ENCODE peak calls at places on chromosome 14, in six cellular contexts. One of them, this sample, is unnamed.

GRCh38 chr14:22865424-22866215 is 5.9 kb upstream of the LRP10 start:
- DNase-seq in GM23248: no peak
- DNase-seq in left lung: no peak
- DNase-seq in PC-9: no peak
- DNase-seq in HAP-1: no peak
- DNase-seq in heart left ventricle: no peak
- DNase-seq in this sample: no peak

GRCh38 chr14:53411110-53411509 is 258.0 kb upstream of the DDHD1 start:
- DNase-seq in PC-9: no peak
- DNase-seq in HAP-1: no peak
- DNase-seq in heart left ventricle: no peak
- DNase-seq in left lung: peak; percentile 21
- DNase-seq in GM23248: peak; percentile 84
- DNase-seq in this sample: no peak

GRCh38 chr14:25756880-25757279 is 706.9 kb upstream of the STXBP6 start:
- DNase-seq in left lung: no peak
- DNase-seq in HAP-1: no peak
- DNase-seq in heart left ventricle: no peak
- DNase-seq in PC-9: no peak
- DNase-seq in GM23248: no peak
- DNase-seq in this sample: no peak

GRCh38 chr14:99945732-99946651 is 119.2 kb upstream of the EVL start:
- DNase-seq in heart left ventricle: no peak
- DNase-seq in GM23248: peak; percentile 24
- DNase-seq in left lung: peak; percentile 20
- DNase-seq in HAP-1: no peak
- DNase-seq in PC-9: no peak
- DNase-seq in this sample: no peak

GRCh38 chr14:34536951-34537676 is 2.4 kb downstream of the EAPP start:
- DNase-seq in GM23248: peak; percentile 28
- DNase-seq in HAP-1: no peak
- DNase-seq in left lung: no peak
- DNase-seq in heart left ventricle: no peak
- DNase-seq in PC-9: no peak
- DNase-seq in this sample: no peak

GRCh38 chr14:99201351-99202073 is 70.5 kb downstream of the BCL11B start:
- DNase-seq in PC-9: no peak
- DNase-seq in GM23248: no peak
- DNase-seq in HAP-1: no peak
- DNase-seq in left lung: peak; percentile 57
- DNase-seq in heart left ventricle: no peak
- DNase-seq in this sample: no peak

GRCh38 chr14:59098377-59098776 is 90.1 kb upstream of the DAAM1 start:
- DNase-seq in GM23248: peak; percentile 93
- DNase-seq in PC-9: peak; percentile 40
- DNase-seq in HAP-1: no peak
- DNase-seq in left lung: no peak
- DNase-seq in heart left ventricle: no peak
- DNase-seq in this sample: no peak

GRCh38 chr14:21518725-21519124 is 7.4 kb downstream of the SALL2 start:
- DNase-seq in HAP-1: no peak
- DNase-seq in left lung: no peak
- DNase-seq in GM23248: no peak
- DNase-seq in PC-9: no peak
- DNase-seq in heart left ventricle: no peak
- DNase-seq in this sample: no peak

GRCh38 chr14:98808494-98809407 is 463.2 kb downstream of the BCL11B start:
- DNase-seq in PC-9: no peak
- DNase-seq in GM23248: no peak
- DNase-seq in HAP-1: no peak
- DNase-seq in heart left ventricle: no peak
- DNase-seq in left lung: no peak
- DNase-seq in this sample: peak; percentile 97

GRCh38 chr14:73977896-73978295 is 27.8 kb downstream of the COQ6 start:
- DNase-seq in heart left ventricle: no peak
- DNase-seq in PC-9: no peak
- DNase-seq in GM23248: no peak
- DNase-seq in left lung: no peak
- DNase-seq in HAP-1: no peak
- DNase-seq in this sample: no peak

GRCh38 chr14:36224176-36224575 is 47.7 kb upstream of the PTCSC3 start:
- DNase-seq in left lung: no peak
- DNase-seq in PC-9: no peak
- DNase-seq in heart left ventricle: no peak
- DNase-seq in GM23248: no peak
- DNase-seq in HAP-1: no peak
- DNase-seq in this sample: no peak

GRCh38 chr14:29039171-29039570 is 272.6 kb downstream of the FOXG1 start:
- DNase-seq in GM23248: peak; percentile 33
- DNase-seq in PC-9: no peak
- DNase-seq in heart left ventricle: no peak
- DNase-seq in left lung: no peak
- DNase-seq in HAP-1: no peak
- DNase-seq in this sample: no peak

GRCh38 chr14:44960146-44960545 is 1.6 kb downstream of the KLHL28 start:
- DNase-seq in heart left ventricle: no peak
- DNase-seq in GM23248: peak; percentile 56
- DNase-seq in HAP-1: no peak
- DNase-seq in left lung: no peak
- DNase-seq in PC-9: no peak
- DNase-seq in this sample: no peak

GRCh38 chr14:98946995-98947394 is 325.0 kb downstream of the BCL11B start:
- DNase-seq in PC-9: no peak
- DNase-seq in HAP-1: no peak
- DNase-seq in left lung: no peak
- DNase-seq in GM23248: peak; percentile 2
- DNase-seq in heart left ventricle: no peak
- DNase-seq in this sample: peak; percentile 90

GRCh38 chr14:54299393-54300363 is 97.1 kb upstream of the CDKN3 start:
- DNase-seq in PC-9: no peak
- DNase-seq in GM23248: no peak
- DNase-seq in HAP-1: no peak
- DNase-seq in heart left ventricle: peak; percentile 36
- DNase-seq in left lung: no peak
- DNase-seq in this sample: peak; percentile 68

GRCh38 chr14:31745741-31746140 is 184.5 kb downstream of the NUBPL start:
- DNase-seq in HAP-1: no peak
- DNase-seq in left lung: no peak
- DNase-seq in PC-9: no peak
- DNase-seq in GM23248: no peak
- DNase-seq in heart left ventricle: no peak
- DNase-seq in this sample: no peak

GRCh38 chr14:103315368-103315911 is 18.6 kb upstream of the EIF5 start:
- DNase-seq in PC-9: no peak
- DNase-seq in GM23248: peak; percentile 92
- DNase-seq in heart left ventricle: no peak
- DNase-seq in HAP-1: no peak
- DNase-seq in left lung: peak; percentile 28
- DNase-seq in this sample: peak; percentile 81

GRCh38 chr14:80003138-80003537 is 208.2 kb downstream of the DIO2 start:
- DNase-seq in GM23248: no peak
- DNase-seq in left lung: no peak
- DNase-seq in PC-9: no peak
- DNase-seq in HAP-1: no peak
- DNase-seq in heart left ventricle: no peak
- DNase-seq in this sample: no peak

GRCh38 chr14:99522457-99522891 is 41.3 kb downstream of the CCNK start:
- DNase-seq in heart left ventricle: no peak
- DNase-seq in GM23248: peak; percentile 89
- DNase-seq in PC-9: no peak
- DNase-seq in HAP-1: no peak
- DNase-seq in left lung: peak; percentile 69
- DNase-seq in this sample: peak; percentile 4

GRCh38 chr14:105382343-105383082 is 15.8 kb upstream of the TEX22 start:
- DNase-seq in PC-9: no peak
- DNase-seq in GM23248: no peak
- DNase-seq in HAP-1: no peak
- DNase-seq in left lung: peak; percentile 71
- DNase-seq in heart left ventricle: no peak
- DNase-seq in this sample: no peak

GRCh38 chr14:88199882-88200281 is 123.2 kb downstream of the KCNK10 start:
- DNase-seq in GM23248: no peak
- DNase-seq in PC-9: no peak
- DNase-seq in HAP-1: no peak
- DNase-seq in left lung: no peak
- DNase-seq in heart left ventricle: no peak
- DNase-seq in this sample: no peak

GRCh38 chr14:53529519-53529918 is 376.4 kb upstream of the DDHD1 start:
- DNase-seq in heart left ventricle: no peak
- DNase-seq in GM23248: peak; percentile 58
- DNase-seq in left lung: no peak
- DNase-seq in HAP-1: no peak
- DNase-seq in PC-9: no peak
- DNase-seq in this sample: no peak

GRCh38 chr14:105326568-105326867 is 12.0 kb downstream of the PACS2 start:
- DNase-seq in GM23248: no peak
- DNase-seq in heart left ventricle: no peak
- DNase-seq in HAP-1: no peak
- DNase-seq in PC-9: no peak
- DNase-seq in left lung: peak; percentile 50
- DNase-seq in this sample: no peak

GRCh38 chr14:96511667-96512066 is 9.5 kb downstream of the PAPOLA start:
- DNase-seq in HAP-1: no peak
- DNase-seq in left lung: no peak
- DNase-seq in heart left ventricle: no peak
- DNase-seq in PC-9: no peak
- DNase-seq in GM23248: no peak
- DNase-seq in this sample: no peak

GRCh38 chr14:96516351-96516750 is 14.2 kb downstream of the PAPOLA start:
- DNase-seq in GM23248: no peak
- DNase-seq in heart left ventricle: no peak
- DNase-seq in left lung: no peak
- DNase-seq in HAP-1: no peak
- DNase-seq in PC-9: no peak
- DNase-seq in this sample: no peak

GRCh38 chr14:96512122-96512521 is 9.9 kb downstream of the PAPOLA start:
- DNase-seq in heart left ventricle: no peak
- DNase-seq in HAP-1: no peak
- DNase-seq in PC-9: no peak
- DNase-seq in left lung: no peak
- DNase-seq in GM23248: no peak
- DNase-seq in this sample: no peak

GRCh38 chr14:96512602-96513397 is 10.6 kb downstream of the PAPOLA start:
- DNase-seq in HAP-1: peak; percentile 62
- DNase-seq in left lung: no peak
- DNase-seq in GM23248: no peak
- DNase-seq in heart left ventricle: no peak
- DNase-seq in PC-9: no peak
- DNase-seq in this sample: no peak

DNA sequence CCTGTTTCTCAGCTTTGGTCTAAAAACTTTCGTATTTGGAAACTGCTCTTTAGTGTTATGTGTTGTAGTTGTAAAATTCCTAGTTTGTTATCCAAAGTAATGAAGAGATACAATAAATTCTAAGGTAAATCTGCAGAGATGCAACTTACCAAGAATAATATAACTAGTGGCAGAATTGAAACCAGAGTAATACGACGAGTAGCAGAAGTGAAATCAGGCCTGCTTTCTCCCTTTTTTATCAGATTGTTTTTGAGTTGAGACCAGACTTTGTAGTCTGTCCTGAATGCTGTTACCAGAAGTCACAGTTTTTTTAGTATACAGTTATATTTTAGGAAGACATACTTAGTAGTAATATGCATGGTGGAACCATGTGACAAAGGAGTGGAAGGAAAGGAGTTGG is 12.5 kb downstream of the PAPOLA start:
- DNase-seq in PC-9: no peak
- DNase-seq in GM23248: no peak
- DNase-seq in HAP-1: no peak
- DNase-seq in left lung: no peak
- DNase-seq in heart left ventricle: no peak
- DNase-seq in this sample: no peak
- H3K4me1 ChIP-seq in PC-9: no peaks in the 10 kb centered on the region
- H3K4me1 ChIP-seq in GM23248: peaks cover 13% of the 10 kb centered on the region
- H3K4me1 ChIP-seq in HAP-1: peaks cover 66% of the 10 kb centered on the region
- H3K4me1 ChIP-seq in left lung: peaks cover 69% of the 10 kb centered on the region
- H3K4me1 ChIP-seq in heart left ventricle: peaks cover 34% of the 10 kb centered on the region
- H3K4me1 ChIP-seq in this sample: peaks cover 26% of the 10 kb centered on the region

GRCh38 chr14:39272918-39273317 is 39.2 kb downstream of the MIA2 start:
- DNase-seq in HAP-1: no peak
- DNase-seq in left lung: no peak
- DNase-seq in heart left ventricle: no peak
- DNase-seq in PC-9: no peak
- DNase-seq in GM23248: no peak
- DNase-seq in this sample: no peak
- H3K4me1 ChIP-seq in HAP-1: peaks cover 10% of the 10 kb centered on the region
- H3K4me1 ChIP-seq in left lung: peaks cover 26% of the 10 kb centered on the region
- H3K4me1 ChIP-seq in heart left ventricle: peaks cover 4% of the 10 kb centered on the region
- H3K4me1 ChIP-seq in PC-9: peaks cover 20% of the 10 kb centered on the region
- H3K4me1 ChIP-seq in GM23248: peaks cover 15% of the 10 kb centered on the region
- H3K4me1 ChIP-seq in this sample: peaks cover 10% of the 10 kb centered on the region

DNA sequence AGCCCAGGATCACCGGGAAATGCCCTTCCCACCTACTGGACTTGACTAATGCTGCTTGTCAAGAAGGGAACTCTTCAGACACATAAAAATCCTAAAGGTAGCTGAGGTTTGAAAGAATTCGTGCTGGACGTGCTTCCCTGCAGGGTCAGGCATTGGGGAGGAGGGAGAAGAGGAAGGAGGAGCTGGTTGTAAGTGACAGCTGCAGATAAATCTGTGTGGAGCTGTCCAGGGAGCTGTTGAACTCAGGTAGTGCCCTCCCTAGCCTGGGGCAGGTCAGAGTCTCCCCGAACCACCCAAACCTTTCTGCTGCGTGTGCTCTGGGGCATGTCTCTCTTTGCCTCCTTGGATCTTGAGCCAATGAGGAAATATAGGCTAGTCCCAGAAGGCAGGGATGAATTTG is 23.7 kb upstream of the FOS start:
- DNase-seq in GM23248: no peak
- DNase-seq in heart left ventricle: no peak
- DNase-seq in HAP-1: no peak
- DNase-seq in left lung: no peak
- DNase-seq in PC-9: peak; percentile 85
- DNase-seq in this sample: peak; percentile 19
- H3K4me1 ChIP-seq in GM23248: peaks cover 25% of the 10 kb centered on the region
- H3K4me1 ChIP-seq in heart left ventricle: peaks cover 14% of the 10 kb centered on the region
- H3K4me1 ChIP-seq in HAP-1: peaks cover 25% of the 10 kb centered on the region
- H3K4me1 ChIP-seq in left lung: peaks cover 27% of the 10 kb centered on the region
- H3K4me1 ChIP-seq in PC-9: peaks cover 86% of the 10 kb centered on the region
- H3K4me1 ChIP-seq in this sample: peaks cover 31% of the 10 kb centered on the region

DNA sequence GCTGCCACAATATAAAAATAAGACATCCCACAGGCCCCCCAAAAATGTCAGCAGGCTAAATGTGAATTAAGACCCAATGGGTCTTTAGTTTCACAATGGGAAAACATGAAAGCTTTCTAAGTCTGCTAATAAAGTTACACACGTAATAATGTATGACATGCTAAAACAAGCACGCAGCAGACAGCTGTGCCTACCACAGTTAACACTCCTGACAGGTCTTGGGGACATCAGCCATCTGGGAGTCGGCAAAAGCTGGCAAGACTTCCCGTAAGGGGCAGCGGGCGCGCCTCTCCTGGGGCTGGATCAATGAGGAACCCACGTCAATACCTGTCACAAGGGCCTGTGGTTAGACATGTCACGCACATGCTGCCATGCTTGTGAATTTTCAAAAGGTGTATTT is 45.1 kb downstream of the ACTN1 start:
- DNase-seq in heart left ventricle: no peak
- DNase-seq in left lung: no peak
- DNase-seq in PC-9: no peak
- DNase-seq in GM23248: no peak
- DNase-seq in HAP-1: no peak
- DNase-seq in this sample: no peak
- H3K4me1 ChIP-seq in heart left ventricle: peaks cover 37% of the 10 kb centered on the region
- H3K4me1 ChIP-seq in left lung: peaks cover 96% of the 10 kb centered on the region
- H3K4me1 ChIP-seq in PC-9: peaks cover 21% of the 10 kb centered on the region
- H3K4me1 ChIP-seq in GM23248: peaks cover 40% of the 10 kb centered on the region
- H3K4me1 ChIP-seq in HAP-1: no peaks in the 10 kb centered on the region
- H3K4me1 ChIP-seq in this sample: peaks cover 35% of the 10 kb centered on the region